ENCODE peak calls at places on chromosomes 6 and 20, in five cellular contexts. One of them, this sample, is unnamed.

GRCh38 chr6:142802124-142802523 is 142.9 kb downstream of the HIVEP2 start:
- DNase-seq in germinal center: no peak
- DNase-seq in prostate gland: no peak
- DNase-seq in HFF-Myc: peak
- DNase-seq in kidney tubule cell: peak
- DNase-seq in this sample: no peak

GRCh38 chr6:33807606-33808005 is 3.8 kb upstream of the MLN start:
- DNase-seq in HFF-Myc: no peak
- DNase-seq in germinal center: no peak
- DNase-seq in prostate gland: no peak
- DNase-seq in kidney tubule cell: no peak
- DNase-seq in this sample: no peak

GRCh38 chr6:44969446-44970175 is 358.5 kb upstream of the RUNX2 start:
- DNase-seq in kidney tubule cell: no peak
- DNase-seq in prostate gland: no peak
- DNase-seq in germinal center: no peak
- DNase-seq in HFF-Myc: no peak
- DNase-seq in this sample: no peak

GRCh38 chr20:36550797-36551299 is 9.5 kb downstream of the MYL9 start:
- DNase-seq in prostate gland: no peak
- DNase-seq in germinal center: no peak
- DNase-seq in HFF-Myc: no peak
- DNase-seq in kidney tubule cell: no peak
- DNase-seq in this sample: no peak

GRCh38 chr6:136464874-136465273 is 85.3 kb downstream of the MAP7 start:
- DNase-seq in prostate gland: no peak
- DNase-seq in HFF-Myc: no peak
- DNase-seq in kidney tubule cell: peak
- DNase-seq in germinal center: no peak
- DNase-seq in this sample: no peak

GRCh38 chr6:37618916-37619605 is 78.6 kb downstream of the MDGA1 start:
- DNase-seq in HFF-Myc: no peak
- DNase-seq in germinal center: no peak
- DNase-seq in kidney tubule cell: no peak
- DNase-seq in prostate gland: no peak
- DNase-seq in this sample: no peak

GRCh38 chr6:158328952-158329351 is 16.7 kb downstream of the TULP4 start:
- DNase-seq in kidney tubule cell: no peak
- DNase-seq in prostate gland: no peak
- DNase-seq in germinal center: no peak
- DNase-seq in HFF-Myc: no peak
- DNase-seq in this sample: no peak

GRCh38 chr20:51749674-51750036 is 18.5 kb downstream of the ATP9A start:
- DNase-seq in germinal center: no peak
- DNase-seq in kidney tubule cell: peak
- DNase-seq in prostate gland: no peak
- DNase-seq in HFF-Myc: no peak
- DNase-seq in this sample: no peak